ENCODE peak calls at places on chromosomes 1 and 21, in six cellular contexts. S, H, K, I, X and D are unnamed samples.

GRCh38 chr1:182682898-182683501 is 1.4 kb downstream of the RGS8 start:
- DNase-seq in H (no peak), X (no peak), I (no peak), K (no peak), S (no peak), D (no peak)

GRCh38 chr1:183043872-183044859 is 20.9 kb downstream of the LAMC1 start:
- DNase-seq in S (no peak), X (peak), K (no peak), I (no peak), H (no peak), D (no peak)

GRCh38 chr1:20964540-20965484 is 177.7 kb upstream of the HP1BP3 start:
- DNase-seq in I (no peak), S (no peak), H (no peak), X (no peak), K (no peak), D (no peak)

GRCh38 chr1:52659851-52660596 is 27.1 kb downstream of the SHISAL2A start:
- DNase-seq in S (no peak), H (no peak), I (no peak), K (no peak), X (no peak), D (no peak)

GRCh38 chr1:162065016-162065415 is 4.5 kb upstream of the NOS1AP start:
- DNase-seq in S (no peak), X (no peak), H (no peak), I (no peak), K (no peak), D (no peak)

GRCh38 chr1:44681905-44682900 is 7.7 kb downstream of the ARMH1 start:
- DNase-seq in X (no peak), K (no peak), I (no peak), H (no peak), S (no peak), D (no peak)

GRCh38 chr1:116373451-116374339 is 651 bp downstream of the ATP1A1 start:
- DNase-seq in I (no peak), H (no peak), K (peak), X (peak), S (peak), D (no peak)

GRCh38 chr1:160634543-160635491 is 12.0 kb downstream of the SLAMF1 start:
- DNase-seq in H (no peak), K (no peak), I (no peak), S (no peak), X (no peak), D (no peak)

GRCh38 chr1:203629509-203630082 is 3.0 kb downstream of the ATP2B4 start:
- DNase-seq in X (peak), S (no peak), K (peak), I (no peak), H (no peak), D (no peak)

GRCh38 chr1:66084442-66084841 is 291.7 kb downstream of the PDE4B start:
- DNase-seq in S (no peak), X (no peak), I (no peak), H (peak), K (no peak), D (no peak)

GRCh38 chr1:163914785-163915413 is 593.1 kb downstream of the NUF2 start:
- DNase-seq in S (no peak), H (no peak), K (no peak), I (no peak), X (no peak), D (peak)

GRCh38 chr1:170530972-170531757 is 801 bp upstream of the GORAB start:
- DNase-seq in K (no peak), S (no peak), I (no peak), H (no peak), X (no peak), D (no peak)

GRCh38 chr1:43549921-43550597 is 19.4 kb downstream of the PTPRF start:
- DNase-seq in I (no peak), K (peak), S (no peak), H (peak), X (no peak), D (no peak)

GRCh38 chr1:233503351-233503950 is 110.5 kb upstream of the KCNK1 start:
- DNase-seq in X (no peak), K (no peak), I (no peak), H (no peak), S (no peak), D (no peak)

GRCh38 chr1:224591326-224591725 is 24.8 kb upstream of the CNIH3 start:
- DNase-seq in X (no peak), K (no peak), S (no peak), I (no peak), H (no peak), D (no peak)

GRCh38 chr1:200040516-200041138 is 13.1 kb downstream of the NR5A2 start:
- DNase-seq in K (no peak), H (no peak), I (no peak), X (no peak), S (no peak), D (no peak)

GRCh38 chr1:68112835-68113243 is 62.4 kb upstream of the DIRAS3 start:
- DNase-seq in H (no peak), X (peak), I (peak), K (no peak), S (no peak), D (peak)

GRCh38 chr1:171486048-171486519 is 754 bp downstream of the PRRC2C start:
- DNase-seq in I (peak), S (no peak), H (no peak), K (no peak), X (peak), D (peak)

GRCh38 chr21:38310619-38311018 is 53.8 kb downstream of the KCNJ15 start:
- DNase-seq in I (no peak), K (no peak), H (no peak), S (no peak), X (peak), D (no peak)

GRCh38 chr1:23395849-23396248 is 26.2 kb upstream of the ZNF436 start:
- DNase-seq in X (no peak), S (no peak), I (no peak), K (no peak), H (no peak), D (no peak)

GRCh38 chr1:23393706-23394105 is 24.1 kb upstream of the ZNF436 start:
- DNase-seq in X (peak), H (no peak), S (no peak), K (peak), I (no peak), D (no peak)

GRCh38 chr1:23394176-23394575 is 24.5 kb upstream of the ZNF436 start:
- DNase-seq in K (no peak), I (no peak), S (no peak), X (peak), H (no peak), D (peak)

GRCh38 chr1:23395162-23395724 is 25.6 kb upstream of the ZNF436 start:
- DNase-seq in K (no peak), I (no peak), S (no peak), X (no peak), H (no peak), D (no peak)

DNA sequence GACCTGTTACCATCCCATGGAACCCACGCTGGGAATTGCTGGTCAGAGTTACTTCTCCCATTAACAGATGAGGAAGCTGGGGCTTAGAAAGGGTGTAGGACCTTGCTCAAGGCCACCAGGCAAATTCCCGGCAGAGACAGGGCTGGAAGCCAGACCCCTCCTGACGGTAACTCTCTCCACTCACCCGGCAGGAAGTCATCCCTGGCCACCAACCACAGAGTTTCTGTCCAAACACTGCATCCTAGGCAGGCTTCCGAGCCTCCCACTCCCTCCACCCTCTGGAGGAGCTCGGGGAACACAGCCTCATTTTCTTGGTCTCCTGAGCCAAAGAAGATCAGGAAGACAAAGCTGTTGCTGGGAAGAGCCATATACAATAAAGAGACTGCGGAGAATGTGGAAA is 25.0 kb upstream of the ZNF436 start:
- DNase-seq in K (peak), I (no peak), S (no peak), H (peak), X (peak), D (no peak)
- H3K4me3 ChIP-seq in K (no peak), I (no peak), S (no peak), H (no peak), X (no peak), D (no peak)

GRCh38 chr1:90795396-90795795 is 78.3 kb upstream of the BARHL2 start:
- DNase-seq in S (no peak), I (no peak), X (no peak), K (no peak), H (no peak), D (no peak)
- H3K4me3 ChIP-seq in S (no peak), I (no peak), X (no peak), K (no peak), H (no peak), D (no peak)

DNA sequence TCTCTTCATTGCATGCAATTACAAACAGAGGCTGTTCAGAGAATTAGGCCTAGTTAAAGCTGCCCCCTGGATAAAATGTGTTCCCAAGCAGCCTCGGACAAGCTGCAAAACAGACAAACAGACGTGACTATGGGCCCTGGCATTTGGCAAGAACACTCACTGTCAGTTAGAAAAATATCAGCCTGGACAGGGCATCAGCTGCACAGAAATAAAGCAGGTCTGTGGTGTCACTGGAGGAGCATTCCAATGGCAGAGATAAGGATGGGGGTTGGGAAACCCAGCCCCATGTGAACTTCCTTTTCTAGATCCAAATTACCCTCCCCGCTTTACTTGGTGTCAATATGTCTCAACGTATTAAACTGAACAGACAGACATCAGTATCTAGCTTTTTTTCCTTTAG is 177.1 kb downstream of the GPATCH2 start:
- DNase-seq in X (no peak), K (no peak), I (no peak), H (no peak), S (no peak), D (no peak)
- H3K4me3 ChIP-seq in X (no peak), K (no peak), I (no peak), H (no peak), S (no peak), D (no peak)

GRCh38 chr1:220750126-220750525 is 2.0 kb downstream of the MTARC2 start:
- DNase-seq in X (no peak), S (no peak), H (no peak), K (no peak), I (no peak), D (no peak)
- H3K4me3 ChIP-seq in X (no peak), S (no peak), H (no peak), K (no peak), I (no peak), D (no peak)

DNA sequence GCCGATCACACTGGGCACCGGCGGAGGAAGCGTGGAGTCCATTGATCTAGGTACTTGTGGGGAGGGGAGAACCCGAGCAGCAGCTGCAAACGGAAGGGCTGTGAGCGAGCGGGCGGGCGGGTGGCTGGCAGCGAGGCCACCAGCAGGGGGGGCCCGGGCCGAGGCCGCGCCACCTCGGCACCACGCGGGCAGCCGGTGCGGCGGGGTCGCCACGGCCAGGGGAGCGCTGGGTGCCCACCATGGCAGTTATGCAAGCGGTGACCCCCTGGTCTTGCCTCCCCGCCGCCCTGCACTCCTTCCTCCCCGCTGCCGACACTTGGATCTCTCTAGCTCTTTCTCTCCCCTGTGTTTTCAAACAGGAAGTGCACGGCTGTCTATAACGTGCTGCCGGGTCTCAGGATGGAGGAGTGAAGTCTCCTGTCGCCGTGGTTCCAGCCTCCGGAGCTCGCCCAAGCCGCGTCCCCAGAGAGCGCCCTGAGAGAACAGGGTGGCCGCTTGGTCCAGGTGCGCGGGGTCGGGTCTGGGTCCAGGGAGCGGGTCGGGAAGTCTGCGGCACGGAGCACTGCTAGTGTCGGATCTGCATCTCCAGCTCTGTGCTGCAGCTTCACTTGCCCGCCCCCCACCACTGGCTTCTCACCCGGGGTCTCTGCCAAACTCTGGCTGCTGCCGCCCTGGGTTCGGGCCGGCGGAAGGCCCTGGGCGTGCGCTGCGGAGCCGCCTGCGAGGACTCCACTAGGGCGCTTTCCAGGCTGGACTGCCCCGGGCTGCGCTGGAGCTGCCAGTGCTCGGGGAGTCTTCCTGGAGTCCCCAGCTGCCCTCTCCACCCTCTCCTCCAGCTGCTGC is 22.7 kb downstream of the LRRC8D start:
- DNase-seq in K (peak), I (peak), S (peak), H (no peak), X (peak), D (no peak)
- H3K4me3 ChIP-seq in K (peak), I (peak), S (peak), H (peak), X (peak), D (peak)

DNA sequence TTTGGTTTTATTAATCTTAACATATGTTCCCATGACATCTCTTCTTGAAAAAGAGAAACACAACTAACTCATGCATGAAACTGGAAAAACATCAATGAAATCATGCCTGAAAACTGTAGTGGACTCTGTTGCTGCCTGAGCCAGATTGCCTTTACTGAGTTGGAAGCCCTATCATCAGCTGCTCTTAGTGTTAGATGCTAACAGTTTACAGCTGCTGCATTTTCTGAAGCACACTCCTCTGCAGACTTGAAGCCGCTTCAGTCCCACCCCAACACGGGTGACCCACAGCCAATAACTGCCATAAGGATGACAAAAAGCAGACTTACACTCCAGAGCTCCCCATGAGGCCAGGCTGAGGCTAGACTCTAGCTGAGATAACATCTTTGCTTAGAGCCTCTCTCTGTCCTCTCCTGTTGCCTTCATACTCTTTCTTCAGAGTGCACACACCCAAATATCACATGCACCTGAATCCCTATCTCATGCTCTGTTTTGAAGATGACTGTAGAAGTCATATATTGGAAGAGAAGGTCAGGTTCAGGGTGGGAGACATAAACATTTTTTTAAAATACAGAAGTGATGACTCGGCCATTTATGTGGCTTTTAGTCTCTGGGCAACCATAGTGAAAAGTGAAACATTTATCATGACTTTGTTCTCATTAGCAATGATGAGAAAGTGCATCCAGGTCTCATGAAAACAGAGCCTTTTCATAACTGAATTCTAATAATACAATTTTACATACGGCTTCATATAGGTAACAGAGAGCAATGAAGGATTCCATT is 160.9 kb downstream of the KCNK2 start:
- DNase-seq in I (no peak), K (no peak), X (peak), S (no peak), H (no peak), D (no peak)
- H3K4me3 ChIP-seq in I (no peak), K (no peak), X (no peak), S (no peak), H (no peak), D (no peak)

DNA sequence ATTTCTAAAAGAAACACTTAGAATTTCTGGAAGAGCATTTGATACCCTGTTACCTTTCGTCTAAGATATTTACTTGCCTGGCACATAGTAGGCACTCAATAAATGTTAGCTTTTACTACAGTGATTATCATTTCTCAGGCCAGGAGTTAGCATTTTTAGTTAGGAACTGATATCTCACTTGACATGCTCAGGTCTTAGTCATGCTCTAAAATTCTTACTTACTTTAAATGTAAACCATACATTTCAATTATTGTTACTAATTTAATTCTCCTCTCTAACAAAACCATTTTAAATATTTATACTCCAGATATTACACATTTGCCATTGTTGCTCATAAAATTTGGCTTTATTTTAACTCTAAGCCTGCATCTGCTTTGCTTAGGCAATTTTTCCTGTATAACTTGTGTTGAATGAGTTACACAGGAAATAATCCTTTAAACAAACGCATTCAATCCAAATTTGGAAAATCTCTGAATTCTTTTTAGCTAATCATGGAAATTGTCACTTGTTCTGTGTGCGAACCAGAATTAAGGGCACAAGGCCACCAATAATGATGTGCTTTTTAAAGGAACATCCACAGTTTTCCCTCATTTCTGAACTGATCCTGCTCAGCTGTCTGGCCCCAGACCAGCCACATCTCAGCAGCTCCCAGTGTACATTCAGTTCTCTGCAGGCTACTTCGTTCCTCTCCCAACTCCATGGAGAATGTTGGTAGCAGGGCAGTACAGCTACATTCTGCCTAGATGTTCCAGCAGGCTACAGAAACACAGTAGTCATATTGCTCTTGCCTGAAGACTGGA is 15.6 kb downstream of the NIBAN1 start:
- DNase-seq in S (no peak), H (no peak), K (no peak), X (peak), I (no peak), D (no peak)
- H3K4me3 ChIP-seq in S (no peak), H (no peak), K (no peak), X (no peak), I (no peak), D (no peak)